ENCODE peak calls at places on chromosomes 2 and 18, in five cellular contexts. U is HFF-Myc, D is A549, O is retinal pigment epithelial cell, F is epithelial cell of esophagus. N is an unnamed sample.
A peak's percentile ranks its signal among the peaks of the same experiment; 100 is the strongest.

GRCh38 chr2:138403431-138403927 is 98.1 kb upstream of the SPOPL start:
- DNase-seq in U (no peak), D (no peak), O (no peak), F (no peak), N (no peak)

GRCh38 chr2:241867776-241868420 is 1.6 kb upstream of the RTP5 start:
- DNase-seq in U (no peak), D (no peak), O (no peak), F (no peak), N (no peak)

GRCh38 chr18:37578886-37579513 is 13.4 kb upstream of the CELF4 start:
- DNase-seq in U (peak; percentile 12), D (peak; percentile 44), O (no peak), F (peak; percentile 42), N (peak; percentile 20)

GRCh38 chr2:120453635-120453998 is 107.7 kb downstream of the INHBB start:
- DNase-seq in U (no peak), D (no peak), O (no peak), F (no peak), N (no peak)

GRCh38 chr2:63440612-63441011 is 147.7 kb downstream of the WDPCP start:
- DNase-seq in U (peak; percentile 3), D (no peak), O (no peak), F (peak; percentile 45), N (no peak)

GRCh38 chr2:125516496-125517109 is 1139.4 kb upstream of the GYPC start:
- DNase-seq in U (no peak), D (peak; percentile 9), O (no peak), F (peak; percentile 22), N (peak; percentile 51)

GRCh38 chr2:96584017-96584416 is 47.5 kb downstream of the ARID5A start:
- DNase-seq in U (no peak), D (no peak), O (no peak), F (peak; percentile 67), N (no peak)

GRCh38 chr2:72719416-72719815 is 106.4 kb downstream of the EXOC6B start:
- DNase-seq in U (no peak), D (no peak), O (no peak), F (peak; percentile 71), N (no peak)

GRCh38 chr2:228516019-228516418 is 334.5 kb upstream of the SPHKAP start:
- DNase-seq in U (no peak), D (no peak), O (no peak), F (no peak), N (no peak)

GRCh38 chr2:2646312-2647051 is 315.4 kb upstream of the MYT1L start:
- DNase-seq in U (no peak), D (no peak), O (no peak), F (peak; percentile 76), N (no peak)

GRCh38 chr18:38663682-38664081 is 1098.1 kb upstream of the CELF4 start:
- DNase-seq in U (no peak), D (no peak), O (no peak), F (no peak), N (no peak)

GRCh38 chr2:46518848-46519247 is 39.5 kb downstream of the TMEM247 start:
- DNase-seq in U (no peak), D (no peak), O (no peak), F (no peak), N (no peak)

GRCh38 chr2:117714761-117715160 is 99.7 kb upstream of the DDX18 start:
- DNase-seq in U (no peak), D (no peak), O (no peak), F (no peak), N (no peak)

GRCh38 chr2:239790721-239791120 is 234.4 kb downstream of the NDUFA10 start:
- DNase-seq in U (no peak), D (no peak), O (no peak), F (no peak), N (no peak)

GRCh38 chr2:72139871-72140620 is 7.6 kb downstream of the CYP26B1 start:
- DNase-seq in U (no peak), D (no peak), O (no peak), F (no peak), N (no peak)

GRCh38 chr2:110637093-110637492 is 40.8 kb downstream of the BUB1 start:
- DNase-seq in U (no peak), D (no peak), O (no peak), F (no peak), N (no peak)

GRCh38 chr18:60146220-60146960 is 226.2 kb downstream of the MC4R start:
- DNase-seq in U (no peak), D (no peak), O (no peak), F (no peak), N (peak; percentile 20)

GRCh38 chr18:27604583-27604982 is 419.5 kb upstream of the CHST9 start:
- DNase-seq in U (no peak), D (no peak), O (no peak), F (peak; percentile 75), N (no peak)

GRCh38 chr18:27606851-27607250 is 421.7 kb upstream of the CHST9 start:
- DNase-seq in U (no peak), D (no peak), O (no peak), F (no peak), N (no peak)

GRCh38 chr18:27608174-27608573 is 423.1 kb upstream of the CHST9 start:
- DNase-seq in U (no peak), D (no peak), O (no peak), F (no peak), N (no peak)

GRCh38 chr18:27602092-27602491 is 417.0 kb upstream of the CHST9 start:
- DNase-seq in U (no peak), D (no peak), O (no peak), F (no peak), N (no peak)

DNA sequence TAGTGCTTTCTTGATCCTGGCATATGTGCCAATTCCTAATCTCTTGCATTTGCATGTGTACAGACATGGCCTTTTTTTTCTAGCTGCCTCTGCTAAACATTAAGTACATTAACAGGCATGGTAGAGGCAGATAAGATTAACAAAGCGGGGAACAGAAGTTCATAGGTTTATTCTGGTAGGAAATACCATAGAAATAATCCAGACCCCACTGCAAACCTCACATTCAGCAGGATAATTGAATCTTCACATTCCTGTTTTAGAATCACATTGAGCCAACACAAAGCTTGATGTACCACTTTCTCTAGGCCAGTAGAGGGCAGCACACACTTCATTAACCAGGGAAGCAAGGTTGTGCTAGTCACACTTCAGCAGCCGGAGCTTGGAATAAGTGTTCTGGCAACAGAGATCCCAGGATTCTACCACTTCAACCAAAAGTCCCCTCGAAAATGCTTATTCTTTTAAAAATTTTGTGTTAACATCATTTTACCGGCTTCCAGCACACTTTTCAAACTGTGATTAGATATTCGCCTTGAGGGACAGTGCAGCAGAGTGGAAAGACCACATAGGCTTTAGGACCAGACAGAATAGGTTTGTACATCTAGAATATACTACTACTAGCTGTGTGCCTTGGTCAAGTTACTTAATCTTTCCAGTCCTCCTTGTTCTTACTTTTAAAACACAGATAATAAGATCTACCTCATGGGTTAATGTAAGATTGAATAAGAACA is 420.2 kb upstream of the CHST9 start:
- DNase-seq in U (peak; percentile 61), D (peak; percentile 64), O (peak; percentile 34), F (peak; percentile 83), N (peak; percentile 62)
- TF ChIP-seq CTCF in U (peak; percentile 84), D (peak; percentile 63), O (peak; percentile 83), F (peak; percentile 83), N (peak; percentile 76)

GRCh38 chr2:194363878-194364277 is 1293.1 kb upstream of the SLC39A10 start:
- DNase-seq in U (no peak), D (no peak), O (no peak), F (no peak), N (no peak)
- H3K4me3 ChIP-seq in U (no peak overlapping the region), D (no peak overlapping the region), O (no peak overlapping the region), F (no peak overlapping the region), N (no peak overlapping the region)

GRCh38 chr2:16632615-16633014 is 33.0 kb downstream of the CYRIA start:
- DNase-seq in U (no peak), D (no peak), O (no peak), F (no peak), N (no peak)

GRCh38 chr2:16639431-16639830 is 26.2 kb downstream of the CYRIA start:
- DNase-seq in U (no peak), D (no peak), O (no peak), F (no peak), N (no peak)

GRCh38 chr2:16633632-16634430 is 31.8 kb downstream of the CYRIA start:
- DNase-seq in U (no peak), D (peak; percentile 12), O (peak; percentile 87), F (peak; percentile 75), N (no peak)

GRCh38 chr2:16638941-16639340 is 26.7 kb downstream of the CYRIA start:
- DNase-seq in U (no peak), D (no peak), O (no peak), F (no peak), N (no peak)

DNA sequence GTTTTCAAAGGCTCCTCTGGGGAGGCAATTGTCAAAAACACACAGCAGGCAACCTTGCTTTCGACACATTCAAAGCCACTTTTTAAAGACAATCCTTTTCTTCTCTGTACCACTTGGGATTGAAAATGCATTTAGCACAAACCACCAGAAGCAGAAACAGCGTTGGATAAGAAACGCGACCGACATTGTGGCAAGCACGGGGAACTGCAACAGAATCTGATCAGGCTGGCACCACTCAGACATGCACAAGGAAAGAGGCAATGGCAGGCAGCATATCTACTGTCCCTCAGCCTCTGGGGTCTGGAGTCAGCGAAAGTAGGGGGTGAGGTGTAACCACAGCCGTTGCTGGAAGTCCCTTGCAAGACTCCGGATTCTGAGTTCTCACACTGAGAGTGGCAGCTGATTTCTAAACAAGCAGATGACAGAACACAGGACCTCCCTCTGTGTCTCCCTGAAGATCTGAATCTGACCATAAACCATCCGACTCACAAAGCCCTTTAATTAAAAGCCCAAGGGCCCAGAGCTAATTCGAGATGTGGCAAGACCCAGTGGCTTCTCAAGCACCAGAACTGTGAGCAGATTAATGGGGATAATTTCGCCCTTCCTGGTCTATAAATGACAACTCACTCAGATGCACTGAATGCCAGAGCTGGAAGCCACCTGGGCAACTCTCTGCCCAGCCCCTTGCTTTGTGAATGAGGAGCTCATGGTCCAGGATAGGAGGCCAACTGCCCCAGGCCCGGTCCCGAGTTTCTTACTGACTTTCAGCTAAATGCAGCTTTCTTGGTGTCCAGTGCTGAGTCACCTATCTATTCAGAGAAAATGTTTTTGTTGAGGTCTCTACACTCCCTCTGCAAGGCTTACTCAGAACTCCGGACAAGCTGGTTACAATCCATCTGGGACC is 29.6 kb downstream of the CYRIA start:
- DNase-seq in U (no peak), D (no peak), O (no peak), F (no peak), N (no peak)
- TF ChIP-seq CTCF in U (no peak), D (no peak), O (no peak), F (no peak), N (no peak)

DNA sequence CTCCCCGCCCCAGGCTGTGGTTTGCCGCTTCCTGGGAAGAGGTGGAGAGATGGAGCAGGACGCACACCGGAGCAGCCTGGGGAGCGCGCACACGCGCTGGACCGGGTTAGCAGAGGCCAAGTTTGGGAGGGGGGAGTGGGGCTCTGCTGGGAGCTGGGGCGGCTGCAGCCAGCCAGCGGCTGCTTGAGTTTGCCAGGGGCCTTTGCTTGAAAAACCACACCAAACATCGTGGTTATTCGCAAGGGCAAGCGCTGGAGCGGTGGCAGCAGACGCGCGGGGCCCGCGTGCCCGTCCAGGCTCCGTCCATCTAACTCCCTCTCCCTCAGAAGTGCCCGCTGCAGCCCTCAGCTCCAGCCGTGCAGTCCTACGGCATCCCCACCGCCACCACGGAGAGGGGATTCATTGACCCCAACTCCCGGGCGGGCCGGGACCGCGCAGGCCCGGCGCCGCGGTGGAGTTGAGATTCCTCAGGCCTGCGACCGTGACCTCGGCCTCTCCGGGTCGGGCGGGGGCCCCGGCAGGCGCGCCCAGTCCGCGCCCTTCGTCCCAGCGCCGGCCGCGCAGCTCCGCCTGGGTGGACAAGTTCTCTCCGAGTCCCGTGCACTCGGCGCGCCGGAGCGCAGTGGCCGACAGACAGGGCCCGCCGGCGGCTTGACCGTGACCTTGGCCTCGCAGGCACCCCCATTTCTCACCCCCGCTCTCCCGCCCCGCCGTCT is 4.5 kb downstream of the PTGR3 start:
- DNase-seq in U (no peak), D (no peak), O (no peak), F (peak; percentile 25), N (no peak)
- H3K4me3 ChIP-seq in U (peak overlapping the region; percentile 96), D (no peak overlapping the region), O (peak overlapping the region; percentile 50), F (peak overlapping the region; percentile 41), N (no peak overlapping the region)

GRCh38 chr2:160109243-160109642 is 46.8 kb upstream of the PLA2R1 start:
- DNase-seq in U (no peak), D (no peak), O (no peak), F (peak; percentile 60), N (no peak)
- TF ChIP-seq CTCF in U (no peak), D (no peak), O (no peak), F (no peak), N (no peak)